ENCODE peak calls at places on chromosomes 2 and 18, in five cellular contexts. X is astrocyte of the spinal cord, C is substantia nigra, R is upper lobe of right lung, Y is left cardiac atrium. W is an unnamed sample.

GRCh38 chr2:153944775-153945174 is 73.1 kb downstream of the GALNT13 start:
- DNase-seq in Y (no peak), R (no peak), X (no peak), C (no peak), W (no peak)

GRCh38 chr2:60717691-60718090 is 38.4 kb upstream of the PAPOLG start:
- DNase-seq in C (no peak), X (no peak), Y (no peak), R (no peak), W (no peak)

GRCh38 chr2:219309278-219309677 is at the start of gene PTPRN:
- DNase-seq in R (peak; percentile 49), Y (no peak), C (no peak), X (no peak), W (no peak)

GRCh38 chr18:36189486-36189885 is 2.2 kb downstream of the MOCOS start:
- DNase-seq in Y (no peak), C (no peak), R (no peak), X (no peak), W (no peak)

GRCh38 chr2:10079192-10079930 is 850 bp downstream of the CYS1 start:
- DNase-seq in Y (peak; percentile 59), X (peak; percentile 88), C (no peak), R (no peak), W (no peak)

GRCh38 chr2:44200759-44201158 is 32.1 kb downstream of the PPM1B start:
- DNase-seq in X (no peak), Y (no peak), C (no peak), R (no peak), W (no peak)

GRCh38 chr2:221458588-221458987 is 113.5 kb downstream of the EPHA4 start:
- DNase-seq in Y (no peak), X (no peak), C (no peak), R (no peak), W (no peak)

GRCh38 chr2:188328419-188328818 is 36.7 kb downstream of the GULP1 start:
- DNase-seq in C (no peak), Y (no peak), R (no peak), X (no peak), W (no peak)

GRCh38 chr2:33583194-33583938 is 15.7 kb downstream of the FAM98A start:
- DNase-seq in C (no peak), R (no peak), X (peak; percentile 62), Y (no peak), W (no peak)

GRCh38 chr2:152443771-152444170 is 108.8 kb downstream of the FMNL2 start:
- DNase-seq in Y (no peak), R (no peak), C (no peak), X (peak; percentile 66), W (no peak)

GRCh38 chr18:12679183-12679786 is 21.4 kb upstream of the SPIRE1 start:
- DNase-seq in Y (peak; percentile 78), R (peak; percentile 73), X (no peak), C (no peak), W (no peak)

GRCh38 chr2:166944909-166945308 is 56.6 kb downstream of the XIRP2 start:
- DNase-seq in Y (no peak), R (no peak), X (no peak), C (no peak), W (no peak)

GRCh38 chr2:2851316-2851715 is 520.2 kb upstream of the MYT1L start:
- DNase-seq in R (no peak), X (no peak), Y (no peak), C (no peak), W (no peak)

GRCh38 chr18:56795381-56795780 is 144.2 kb downstream of the WDR7 start:
- DNase-seq in C (no peak), X (peak; percentile 9), R (no peak), Y (no peak), W (no peak)

GRCh38 chr2:238722181-238722580 is 125.7 kb upstream of the TWIST2 start:
- DNase-seq in R (no peak), C (no peak), Y (no peak), X (no peak), W (no peak)